ENCODE peak calls at places on chromosome 1, in six cellular contexts. H is cerebellum; N is Calu3; I is stimulated activated CD4-positive, alpha-beta T cell treated with anti-CD3 and anti-CD28 coated beads, Interleukin-4, amount 100 ng/mL, for 24 hours; D is activated CD4-positive, alpha-beta T cell treated with anti-CD3 and anti-CD28 coated beads, Interleukin-2, amount 50 U/mL, for 24 hours; T is GM18507. O is an unnamed sample.

GRCh38 chr1:96927125-96927524 is 205.5 kb downstream of the PTBP2 start:
- DNase-seq in H (no peak), N (no peak), I (no peak), D (no peak), T (no peak), O (no peak)

GRCh38 chr1:169683661-169684060 is 27.8 kb downstream of the SELL start:
- DNase-seq in H (no peak), N (no peak), I (no peak), D (no peak), T (no peak), O (no peak)

GRCh38 chr1:19798486-19799232 is 1.1 kb downstream of the TMCO4 start:
- DNase-seq in H (no peak), N (no peak), I (no peak), D (no peak), T (no peak), O (no peak)

GRCh38 chr1:9890224-9890731 is 19.8 kb downstream of the CTNNBIP1 start:
- DNase-seq in H (no peak), N (no peak), I (no peak), D (no peak), T (no peak), O (no peak)

GRCh38 chr1:153288634-153289275 is 24.0 kb downstream of the PGLYRP3 start:
- DNase-seq in H (no peak), N (peak), I (no peak), D (no peak), T (no peak), O (no peak)

GRCh38 chr1:12454406-12455391 is 163.3 kb downstream of the DHRS3 start:
- DNase-seq in H (no peak), N (peak), I (no peak), D (no peak), T (no peak), O (no peak)

GRCh38 chr1:171226757-171227370 is 21.4 kb upstream of the FMO1 start:
- DNase-seq in H (peak), N (peak), I (peak), D (no peak), T (peak), O (no peak)

GRCh38 chr1:240804475-240804874 is 192.5 kb upstream of the GREM2 start:
- DNase-seq in H (no peak), N (no peak), I (no peak), D (no peak), T (no peak), O (no peak)

GRCh38 chr1:17075470-17076255 is 21.8 kb upstream of the SDHB start:
- DNase-seq in H (no peak), N (peak), I (peak), D (no peak), T (peak), O (no peak)

GRCh38 chr1:166590161-166590560 is 249.1 kb upstream of the POGK start:
- DNase-seq in H (no peak), N (no peak), I (no peak), D (no peak), T (no peak), O (no peak)

GRCh38 chr1:53584446-53585102 is 125.4 kb downstream of the DMRTB1 start:
- DNase-seq in H (no peak), N (no peak), I (no peak), D (no peak), T (no peak), O (no peak)

GRCh38 chr1:13976485-13976884 is 276.5 kb downstream of the PRDM2 start:
- DNase-seq in H (no peak), N (no peak), I (no peak), D (no peak), T (no peak), O (no peak)

GRCh38 chr1:181251001-181251712 is 162.7 kb downstream of the IER5 start:
- DNase-seq in H (peak), N (peak), I (no peak), D (no peak), T (no peak), O (no peak)